ENCODE peak calls at places on chromosomes 13 and 19, in seven cellular contexts. One of them, this sample, is unnamed.

GRCh38 chr19:4380254-4380727 is 20.1 kb downstream of the SH3GL1 start:
- DNase-seq in H1: no peak
- DNase-seq in Panc1: no peak
- DNase-seq in SK-N-SH: peak
- DNase-seq in GM12878: no peak
- DNase-seq in HCT116: no peak
- DNase-seq in K562: no peak
- DNase-seq in this sample: no peak

GRCh38 chr19:54312436-54313362 is at the start of gene LILRA5:
- DNase-seq in H1: no peak
- DNase-seq in Panc1: no peak
- DNase-seq in SK-N-SH: no peak
- DNase-seq in GM12878: no peak
- DNase-seq in HCT116: no peak
- DNase-seq in K562: no peak
- DNase-seq in this sample: no peak

GRCh38 chr13:30032263-30032662 is 181.8 kb upstream of the UBL3 start:
- DNase-seq in H1: no peak
- DNase-seq in Panc1: no peak
- DNase-seq in SK-N-SH: no peak
- DNase-seq in GM12878: no peak
- DNase-seq in HCT116: no peak
- DNase-seq in K562: no peak
- DNase-seq in this sample: no peak

GRCh38 chr19:28943651-28944050 is 269.3 kb downstream of the UQCRFS1 start:
- DNase-seq in H1: peak
- DNase-seq in Panc1: no peak
- DNase-seq in SK-N-SH: no peak
- DNase-seq in GM12878: no peak
- DNase-seq in HCT116: no peak
- DNase-seq in K562: peak
- DNase-seq in this sample: no peak

GRCh38 chr13:92829930-92830329 is 396.7 kb upstream of the GPC6 start:
- DNase-seq in H1: no peak
- DNase-seq in Panc1: no peak
- DNase-seq in SK-N-SH: no peak
- DNase-seq in GM12878: no peak
- DNase-seq in HCT116: no peak
- DNase-seq in K562: no peak
- DNase-seq in this sample: no peak

GRCh38 chr19:1263198-1263597 is 5.9 kb upstream of the CIRBP start:
- DNase-seq in H1: no peak
- DNase-seq in Panc1: no peak
- DNase-seq in SK-N-SH: no peak
- DNase-seq in GM12878: no peak
- DNase-seq in HCT116: no peak
- DNase-seq in K562: no peak
- DNase-seq in this sample: no peak

GRCh38 chr19:17088552-17088951 is 13.0 kb downstream of the MYO9B start:
- DNase-seq in H1: no peak
- DNase-seq in Panc1: no peak
- DNase-seq in SK-N-SH: no peak
- DNase-seq in GM12878: no peak
- DNase-seq in HCT116: no peak
- DNase-seq in K562: no peak
- DNase-seq in this sample: no peak

GRCh38 chr13:111468037-111468959 is 147.9 kb downstream of the TEX29 start:
- DNase-seq in H1: no peak
- DNase-seq in Panc1: no peak
- DNase-seq in SK-N-SH: no peak
- DNase-seq in GM12878: no peak
- DNase-seq in HCT116: no peak
- DNase-seq in K562: no peak
- DNase-seq in this sample: no peak

GRCh38 chr19:7917292-7918061 is 2.7 kb upstream of the SNAPC2 start:
- DNase-seq in H1: peak
- DNase-seq in Panc1: no peak
- DNase-seq in SK-N-SH: peak
- DNase-seq in GM12878: no peak
- DNase-seq in HCT116: no peak
- DNase-seq in K562: no peak
- DNase-seq in this sample: no peak

GRCh38 chr19:8611890-8612806 is 1.6 kb upstream of the ADAMTS10 start:
- DNase-seq in H1: no peak
- DNase-seq in Panc1: no peak
- DNase-seq in SK-N-SH: no peak
- DNase-seq in GM12878: no peak
- DNase-seq in HCT116: no peak
- DNase-seq in K562: no peak
- DNase-seq in this sample: no peak

GRCh38 chr13:45419945-45420344 is 1.8 kb upstream of the SLC25A30 start:
- DNase-seq in H1: no peak
- DNase-seq in Panc1: no peak
- DNase-seq in SK-N-SH: no peak
- DNase-seq in GM12878: no peak
- DNase-seq in HCT116: no peak
- DNase-seq in K562: no peak
- DNase-seq in this sample: no peak

GRCh38 chr19:41994521-41994971 is 516 bp upstream of the ATP1A3 start:
- DNase-seq in H1: no peak
- DNase-seq in Panc1: no peak
- DNase-seq in SK-N-SH: peak
- DNase-seq in GM12878: no peak
- DNase-seq in HCT116: no peak
- DNase-seq in K562: no peak
- DNase-seq in this sample: no peak

GRCh38 chr19:459724-460511 is 915 bp downstream of the SHC2 start:
- DNase-seq in H1: peak
- DNase-seq in Panc1: no peak
- DNase-seq in SK-N-SH: peak
- DNase-seq in GM12878: no peak
- DNase-seq in HCT116: no peak
- DNase-seq in K562: peak
- DNase-seq in this sample: peak

GRCh38 chr13:29934531-29935308 is 84.3 kb upstream of the UBL3 start:
- DNase-seq in H1: no peak
- DNase-seq in Panc1: no peak
- DNase-seq in SK-N-SH: no peak
- DNase-seq in GM12878: no peak
- DNase-seq in HCT116: no peak
- DNase-seq in K562: no peak
- DNase-seq in this sample: no peak

GRCh38 chr19:40084948-40085347 is 5.8 kb downstream of the ZNF780A start:
- DNase-seq in H1: no peak
- DNase-seq in Panc1: no peak
- DNase-seq in SK-N-SH: no peak
- DNase-seq in GM12878: no peak
- DNase-seq in HCT116: no peak
- DNase-seq in K562: peak
- DNase-seq in this sample: peak

GRCh38 chr19:2239771-2240770 is 3.4 kb downstream of the SF3A2 start:
- DNase-seq in H1: no peak
- DNase-seq in Panc1: no peak
- DNase-seq in SK-N-SH: no peak
- DNase-seq in GM12878: no peak
- DNase-seq in HCT116: no peak
- DNase-seq in K562: peak
- DNase-seq in this sample: no peak

GRCh38 chr19:56751078-56751489 is 79.5 kb upstream of the ZNF835 start:
- DNase-seq in H1: no peak
- DNase-seq in Panc1: no peak
- DNase-seq in SK-N-SH: peak
- DNase-seq in GM12878: no peak
- DNase-seq in HCT116: no peak
- DNase-seq in K562: no peak
- DNase-seq in this sample: peak

GRCh38 chr13:66831317-66831716 is 398.8 kb downstream of the PCDH9 start:
- DNase-seq in H1: no peak
- DNase-seq in Panc1: no peak
- DNase-seq in SK-N-SH: no peak
- DNase-seq in GM12878: no peak
- DNase-seq in HCT116: no peak
- DNase-seq in K562: no peak
- DNase-seq in this sample: no peak

GRCh38 chr19:1618157-1619093 is 13.2 kb upstream of the UQCR11 start:
- DNase-seq in H1: peak
- DNase-seq in Panc1: no peak
- DNase-seq in SK-N-SH: peak
- DNase-seq in GM12878: no peak
- DNase-seq in HCT116: peak
- DNase-seq in K562: peak
- DNase-seq in this sample: peak

GRCh38 chr13:86087241-86087640 is 288.0 kb upstream of the SLITRK6 start:
- DNase-seq in H1: no peak
- DNase-seq in Panc1: no peak
- DNase-seq in SK-N-SH: no peak
- DNase-seq in GM12878: no peak
- DNase-seq in HCT116: no peak
- DNase-seq in K562: no peak
- DNase-seq in this sample: no peak

GRCh38 chr13:66106246-66106645 is 1123.9 kb downstream of the PCDH9 start:
- DNase-seq in H1: no peak
- DNase-seq in Panc1: no peak
- DNase-seq in SK-N-SH: no peak
- DNase-seq in GM12878: no peak
- DNase-seq in HCT116: no peak
- DNase-seq in K562: no peak
- DNase-seq in this sample: no peak

GRCh38 chr19:17184381-17184841 is 30.7 kb upstream of the USE1 start:
- DNase-seq in H1: no peak
- DNase-seq in Panc1: no peak
- DNase-seq in SK-N-SH: no peak
- DNase-seq in GM12878: no peak
- DNase-seq in HCT116: no peak
- DNase-seq in K562: no peak
- DNase-seq in this sample: no peak

GRCh38 chr13:72284791-72285190 is 417.8 kb upstream of the DACH1 start:
- DNase-seq in H1: no peak
- DNase-seq in Panc1: no peak
- DNase-seq in SK-N-SH: no peak
- DNase-seq in GM12878: no peak
- DNase-seq in HCT116: no peak
- DNase-seq in K562: no peak
- DNase-seq in this sample: no peak
- TF ChIP-seq SIN3A in H1: no peak
- TF ChIP-seq SIN3A in Panc1: no peak
- TF ChIP-seq SIN3A in SK-N-SH: no peak
- TF ChIP-seq SIN3A in GM12878: no peak
- TF ChIP-seq SIN3A in HCT116: no peak
- TF ChIP-seq SIN3A in K562: no peak
- TF ChIP-seq SIN3A in this sample: no peak

GRCh38 chr19:6234527-6234926 is 45.2 kb downstream of the MLLT1 start:
- DNase-seq in H1: no peak
- DNase-seq in Panc1: no peak
- DNase-seq in SK-N-SH: peak
- DNase-seq in GM12878: no peak
- DNase-seq in HCT116: no peak
- DNase-seq in K562: no peak
- DNase-seq in this sample: no peak
- TF ChIP-seq SIN3A in H1: no peak
- TF ChIP-seq SIN3A in Panc1: no peak
- TF ChIP-seq SIN3A in SK-N-SH: no peak
- TF ChIP-seq SIN3A in GM12878: no peak
- TF ChIP-seq SIN3A in HCT116: no peak
- TF ChIP-seq SIN3A in K562: no peak
- TF ChIP-seq SIN3A in this sample: no peak

GRCh38 chr19:46620267-46620666 is 4.6 kb downstream of the PTGIR start:
- DNase-seq in H1: no peak
- DNase-seq in Panc1: no peak
- DNase-seq in SK-N-SH: no peak
- DNase-seq in GM12878: no peak
- DNase-seq in HCT116: no peak
- DNase-seq in K562: no peak
- DNase-seq in this sample: no peak

GRCh38 chr19:46623915-46624502 is 880 bp downstream of the PTGIR start:
- DNase-seq in H1: no peak
- DNase-seq in Panc1: no peak
- DNase-seq in SK-N-SH: no peak
- DNase-seq in GM12878: no peak
- DNase-seq in HCT116: no peak
- DNase-seq in K562: no peak
- DNase-seq in this sample: no peak

GRCh38 chr19:46622118-46622446 is 2.8 kb downstream of the PTGIR start:
- DNase-seq in H1: no peak
- DNase-seq in Panc1: no peak
- DNase-seq in SK-N-SH: peak
- DNase-seq in GM12878: no peak
- DNase-seq in HCT116: no peak
- DNase-seq in K562: no peak
- DNase-seq in this sample: no peak

GRCh38 chr19:46620716-46621115 is 4.2 kb downstream of the PTGIR start:
- DNase-seq in H1: no peak
- DNase-seq in Panc1: no peak
- DNase-seq in SK-N-SH: peak
- DNase-seq in GM12878: no peak
- DNase-seq in HCT116: no peak
- DNase-seq in K562: no peak
- DNase-seq in this sample: no peak

DNA sequence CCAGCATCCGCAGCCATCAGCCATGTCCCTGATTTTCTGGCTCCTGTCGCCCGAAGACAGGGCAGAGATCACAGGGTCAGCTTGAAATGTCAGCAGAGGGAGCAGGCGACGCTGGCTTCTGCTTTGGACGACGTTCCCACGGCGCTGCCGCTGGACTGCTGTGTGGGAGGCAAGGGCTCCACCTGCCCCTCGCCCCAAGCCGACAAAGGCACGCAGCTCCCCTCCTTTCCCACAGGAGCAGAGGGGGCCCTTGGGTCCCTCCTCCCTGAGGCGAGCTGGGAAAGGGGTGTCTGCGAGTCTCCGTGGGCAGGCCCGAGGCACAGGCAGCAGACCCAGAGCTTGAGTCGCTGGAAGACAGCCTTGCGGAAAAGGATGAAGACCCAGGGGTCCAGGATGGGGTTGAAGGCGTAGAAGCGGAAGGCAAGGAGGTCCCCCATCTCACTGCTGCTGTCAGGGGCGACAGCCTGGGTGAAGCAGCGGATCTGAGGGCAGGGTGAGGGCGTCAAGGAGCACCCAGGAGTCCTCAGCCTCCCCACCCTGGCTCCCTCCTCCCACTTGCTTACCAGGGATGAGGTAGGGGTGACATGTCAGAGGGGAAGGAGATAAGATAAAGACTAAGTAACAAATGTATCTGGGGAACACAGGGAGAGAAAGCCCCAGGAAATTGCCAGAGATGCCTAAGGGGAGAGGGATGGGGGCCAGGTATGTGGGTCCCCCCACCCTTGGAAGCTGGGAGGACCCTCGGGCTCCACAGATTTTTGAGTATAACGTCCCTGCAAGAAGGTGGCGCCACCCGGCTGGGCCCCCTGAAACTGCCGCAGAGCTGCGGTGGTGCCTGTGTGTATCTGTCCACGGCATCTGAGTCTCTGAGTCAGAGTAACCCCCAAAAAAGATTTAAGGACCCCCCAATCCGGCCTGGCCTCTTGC is 3.4 kb downstream of the PTGIR start:
- DNase-seq in H1: no peak
- DNase-seq in Panc1: no peak
- DNase-seq in SK-N-SH: peak
- DNase-seq in GM12878: no peak
- DNase-seq in HCT116: no peak
- DNase-seq in K562: no peak
- DNase-seq in this sample: no peak
- TF ChIP-seq SIN3A in H1: no peak
- TF ChIP-seq SIN3A in Panc1: no peak
- TF ChIP-seq SIN3A in SK-N-SH: no peak
- TF ChIP-seq SIN3A in GM12878: no peak
- TF ChIP-seq SIN3A in HCT116: no peak
- TF ChIP-seq SIN3A in K562: no peak
- TF ChIP-seq SIN3A in this sample: no peak

GRCh38 chr13:75938811-75939525 is 302.8 kb downstream of the LMO7 start:
- DNase-seq in H1: no peak
- DNase-seq in Panc1: no peak
- DNase-seq in SK-N-SH: no peak
- DNase-seq in GM12878: no peak
- DNase-seq in HCT116: no peak
- DNase-seq in K562: no peak
- DNase-seq in this sample: no peak
- TF ChIP-seq SIN3A in H1: no peak
- TF ChIP-seq SIN3A in Panc1: no peak
- TF ChIP-seq SIN3A in SK-N-SH: no peak
- TF ChIP-seq SIN3A in GM12878: no peak
- TF ChIP-seq SIN3A in HCT116: no peak
- TF ChIP-seq SIN3A in K562: no peak
- TF ChIP-seq SIN3A in this sample: no peak